ENCODE peak calls at places on chromosomes 12 and 14, in seven cellular contexts. F is astrocyte; U is HEK293T; X is activated CD4-positive, alpha-beta T cell treated with anti-CD3 and anti-CD28 coated beads, Interleukin-2, amount 50 U/mL, for 4 hours; N is T-helper 17 cell; T is A172; L is substantia nigra. R is an unnamed sample.

GRCh38 chr12:121858662-121859572 is at the start of gene HPD:
- DNase-seq in U (no peak), F (peak; percentile 84), L (no peak), X (no peak), T (peak; percentile 83), N (no peak), R (peak; percentile 65)

GRCh38 chr12:94282675-94283074 is 134.3 kb downstream of the PLXNC1 start:
- DNase-seq in X (peak; percentile 24), T (no peak), U (no peak), N (peak; percentile 38), F (no peak), L (no peak), R (no peak)

GRCh38 chr12:48175613-48176416 is 7.6 kb upstream of the CCDC184 start:
- DNase-seq in L (no peak), U (no peak), F (no peak), T (no peak), N (no peak), X (no peak), R (no peak)

GRCh38 chr12:128784030-128784770 is 39.6 kb downstream of the SLC15A4 start:
- DNase-seq in F (peak; percentile 18), T (peak; percentile 57), N (no peak), U (no peak), L (no peak), X (no peak), R (peak; percentile 20)

GRCh38 chr12:53173085-53173715 is 7.3 kb upstream of the ZNF740 start:
- DNase-seq in L (no peak), T (peak; percentile 29), X (no peak), U (no peak), F (peak; percentile 25), N (no peak), R (peak; percentile 37)

GRCh38 chr12:63045020-63045860 is 105.8 kb downstream of the AVPR1A start:
- DNase-seq in X (no peak), N (no peak), L (no peak), F (peak; percentile 81), U (no peak), T (peak; percentile 66), R (peak; percentile 98)

GRCh38 chr12:14614704-14615121 is 47.0 kb upstream of the PLBD1 start:
- DNase-seq in L (no peak), X (no peak), U (no peak), F (no peak), N (no peak), T (no peak), R (no peak)

GRCh38 chr12:65524666-65525065 is 246.2 kb downstream of the MSRB3 start:
- DNase-seq in X (no peak), N (no peak), U (no peak), L (no peak), F (peak; percentile 94), T (peak; percentile 74), R (peak; percentile 52)

GRCh38 chr14:64501326-64502171 is 2.1 kb downstream of the ZBTB25 start:
- DNase-seq in L (no peak), T (peak; percentile 85), X (no peak), U (peak; percentile 64), F (peak; percentile 77), N (no peak), R (peak; percentile 97)

GRCh38 chr12:110597885-110598284 is 14.8 kb upstream of the PPTC7 start:
- DNase-seq in L (no peak), T (no peak), U (no peak), F (no peak), X (no peak), N (no peak), R (no peak)

R was measured in NCI-H226.